ENCODE peak calls at places on chromosome 20, in nine cellular contexts. X is astrocyte of the spinal cord; T is BJ; C is NB4; G is cardiac muscle cell; I is fibroblast of lung; M is tibial artery; B is ovary; K is effector memory CD4-positive, alpha-beta T cell. V is an unnamed sample.

GRCh38 chr20:5845686-5846651 is 95.8 kb downstream of the SHLD1 start:
- DNase-seq in T (no peak), K (peak; percentile 20), C (no peak), I (peak; percentile 73), B (no peak), X (peak; percentile 62), M (no peak), G (peak; percentile 73), V (peak; percentile 53)

GRCh38 chr20:63976980-63977391 is 2.5 kb downstream of the SAMD10 start:
- DNase-seq in B (no peak), X (no peak), I (no peak), M (no peak), K (no peak), C (no peak), G (no peak), T (no peak), V (no peak)

GRCh38 chr20:43513298-43514061 is 6.0 kb downstream of the L3MBTL1 start:
- DNase-seq in M (no peak), C (no peak), X (no peak), I (no peak), G (no peak), T (no peak), K (no peak), B (no peak), V (no peak)

GRCh38 chr20:17808357-17808756 is 108.6 kb downstream of the BANF2 start:
- DNase-seq in M (peak; percentile 78), C (no peak), B (peak; percentile 80), I (peak; percentile 84), G (peak; percentile 72), K (no peak), X (peak; percentile 49), T (peak; percentile 41), V (peak; percentile 89)

GRCh38 chr20:32249030-32249738 is 28.3 kb upstream of the KIF3B start:
- DNase-seq in T (no peak), B (no peak), C (peak; percentile 81), M (no peak), I (no peak), X (no peak), G (no peak), K (peak; percentile 22), V (no peak)

GRCh38 chr20:37345339-37346231 is at the start of gene SRC:
- DNase-seq in M (peak; percentile 81), K (peak; percentile 16), G (peak; percentile 84), B (peak; percentile 85), T (peak; percentile 17), I (peak; percentile 68), C (peak; percentile 49), X (peak; percentile 60), V (peak; percentile 83)

GRCh38 chr20:31869942-31870702 is at the start of the genes DUSP15 and TTLL9:
- DNase-seq in M (peak; percentile 49), K (no peak), B (peak; percentile 53), C (peak; percentile 30), I (no peak), X (no peak), G (peak; percentile 15), T (no peak), V (no peak)

GRCh38 chr20:38973546-38974120 is 11.5 kb downstream of the DHX35 start:
- DNase-seq in I (peak; percentile 72), G (peak; percentile 36), T (no peak), B (peak; percentile 41), C (no peak), K (no peak), X (peak; percentile 58), M (no peak), V (peak; percentile 54)

GRCh38 chr20:48740714-48741113 is 87.1 kb downstream of the PREX1 start:
- DNase-seq in X (no peak), G (no peak), B (no peak), T (no peak), M (no peak), C (no peak), I (no peak), K (no peak), V (no peak)

GRCh38 chr20:48471176-48471575 is 356.6 kb downstream of the PREX1 start:
- DNase-seq in G (no peak), M (no peak), T (no peak), X (no peak), B (no peak), K (no peak), C (no peak), I (no peak), V (no peak)

GRCh38 chr20:41951615-41952014 is 333.4 kb upstream of the CHD6 start:
- DNase-seq in K (no peak), I (no peak), C (no peak), G (no peak), B (no peak), X (no peak), T (no peak), M (no peak), V (no peak)

GRCh38 chr20:3786126-3786484 is 435 bp downstream of the CENPB start:
- DNase-seq in M (peak; percentile 53), X (peak; percentile 62), K (peak; percentile 31), C (peak; percentile 76), T (no peak), I (peak; percentile 66), B (peak; percentile 62), G (peak; percentile 68), V (peak; percentile 67)

GRCh38 chr20:38987777-38988176 is 25.6 kb downstream of the DHX35 start:
- DNase-seq in C (no peak), K (no peak), M (no peak), X (no peak), B (no peak), I (no peak), G (no peak), T (no peak), V (no peak)

GRCh38 chr20:12327205-12327604 is 409.5 kb downstream of the BTBD3 start:
- DNase-seq in T (no peak), B (no peak), M (no peak), C (peak; percentile 7), I (no peak), X (no peak), G (peak; percentile 25), K (no peak), V (no peak)

GRCh38 chr20:58458342-58459057 is 56.7 kb downstream of the APCDD1L start:
- DNase-seq in K (no peak), X (peak; percentile 63), C (peak; percentile 77), I (peak; percentile 19), B (no peak), G (peak; percentile 23), T (no peak), M (no peak), V (peak; percentile 71)
- H3K4me3 ChIP-seq in K (no peak overlapping the region), X (no peak overlapping the region), C (no peak overlapping the region), I (no peak overlapping the region), B (no peak overlapping the region), G (no peak overlapping the region), T (no peak overlapping the region), M (no peak overlapping the region), V (no peak overlapping the region)

GRCh38 chr20:51020657-51021056 is 2.2 kb downstream of the KCNG1 start:
- DNase-seq in M (no peak), G (no peak), I (no peak), X (no peak), C (no peak), B (no peak), T (no peak), K (no peak), V (no peak)
- H3K4me3 ChIP-seq in M (no peak overlapping the region), G (peak overlapping the region; percentile 60), I (no peak overlapping the region), X (peak overlapping the region; percentile 78), C (no peak overlapping the region), B (no peak overlapping the region), T (no peak overlapping the region), K (no peak overlapping the region), V (no peak overlapping the region)

GRCh38 chr20:34060970-34061369 is 51.1 kb downstream of the EIF2S2 start:
- DNase-seq in X (no peak), B (no peak), C (no peak), I (no peak), G (no peak), M (no peak), T (no peak), K (no peak), V (no peak)
- H3K4me3 ChIP-seq in X (no peak overlapping the region), B (no peak overlapping the region), C (no peak overlapping the region), I (no peak overlapping the region), G (no peak overlapping the region), M (no peak overlapping the region), T (no peak overlapping the region), K (no peak overlapping the region), V (no peak overlapping the region)

GRCh38 chr20:4812641-4813075 is 90.9 kb downstream of the PRND start:
- DNase-seq in G (no peak), I (no peak), K (no peak), T (no peak), M (no peak), C (peak; percentile 69), X (no peak), B (no peak), V (no peak)
- H3K4me3 ChIP-seq in G (no peak overlapping the region), I (no peak overlapping the region), K (peak overlapping the region; percentile 35), T (no peak overlapping the region), M (no peak overlapping the region), C (peak overlapping the region; percentile 7), X (no peak overlapping the region), B (no peak overlapping the region), V (no peak overlapping the region)

GRCh38 chr20:57264151-57264792 is 2.2 kb downstream of the BMP7 start:
- DNase-seq in I (no peak), M (no peak), T (no peak), K (no peak), X (no peak), C (no peak), B (no peak), G (no peak), V (no peak)
- H3K4me3 ChIP-seq in I (no peak overlapping the region), M (no peak overlapping the region), T (no peak overlapping the region), K (no peak overlapping the region), X (no peak overlapping the region), C (no peak overlapping the region), B (no peak overlapping the region), G (peak overlapping the region; percentile 55), V (no peak overlapping the region)

GRCh38 chr20:45098096-45098773 is 2.7 kb downstream of the KCNS1 start:
- DNase-seq in K (no peak), X (peak; percentile 14), G (peak; percentile 70), I (peak; percentile 25), B (no peak), C (no peak), M (no peak), T (no peak), V (peak; percentile 48)
- H3K4me3 ChIP-seq in K (peak overlapping the region; percentile 18), X (no peak overlapping the region), G (no peak overlapping the region), I (no peak overlapping the region), B (no peak overlapping the region), C (no peak overlapping the region), M (peak overlapping the region; percentile 20), T (no peak overlapping the region), V (peak overlapping the region; percentile 37)

V was measured in cardiac fibroblast.